ENCODE peak calls at places on chromosomes 13 and 19, in eight cellular contexts. D, Z, U, C, K, S, J and A are unnamed samples.

GRCh38 chr13:20709782-20710181 is 6.3 kb downstream of the IL17D start:
- DNase-seq in D (no peak), Z (no peak), K (no peak), J (no peak), C (no peak), S (no peak), U (no peak), A (no peak)

GRCh38 chr13:27288397-27288796 is 17.8 kb downstream of the RASL11A start:
- DNase-seq in Z (no peak), K (no peak), C (no peak), D (no peak), J (no peak), U (no peak), S (no peak), A (no peak)

GRCh38 chr19:39097299-39097698 is 13.1 kb downstream of the ACP7 start:
- DNase-seq in C (no peak), K (no peak), Z (no peak), J (no peak), D (no peak), S (no peak), U (no peak), A (no peak)

GRCh38 chr13:32023096-32023495 is 8.5 kb upstream of the FRY start:
- DNase-seq in K (no peak), S (no peak), J (no peak), U (no peak), C (no peak), D (no peak), Z (no peak), A (no peak)

GRCh38 chr19:34555447-34555846 is 73.9 kb downstream of the WTIP start:
- DNase-seq in K (no peak), U (peak; percentile 3), S (no peak), C (no peak), Z (no peak), D (no peak), J (peak; percentile 33), A (peak; percentile 43)

GRCh38 chr13:51804295-51805172 is 571 bp upstream of the DHRS12 start:
- DNase-seq in Z (no peak), U (no peak), C (no peak), D (no peak), S (no peak), J (no peak), K (peak; percentile 45), A (no peak)

GRCh38 chr19:12939292-12939606 is 840 bp downstream of the CALR start:
- DNase-seq in K (no peak), C (peak; percentile 66), S (no peak), D (no peak), Z (no peak), U (peak; percentile 65), J (peak; percentile 31), A (no peak)

GRCh38 chr19:48325265-48325910 is at the start of gene EMP3:
- DNase-seq in U (peak; percentile 94), Z (peak; percentile 81), C (peak; percentile 92), K (peak; percentile 77), J (peak; percentile 86), D (peak; percentile 75), S (peak; percentile 93), A (peak; percentile 53)

GRCh38 chr13:72545030-72545719 is 182.3 kb downstream of the MZT1 start:
- DNase-seq in K (no peak), U (no peak), J (no peak), Z (no peak), D (no peak), C (no peak), S (no peak), A (no peak)

GRCh38 chr19:10214784-10215183 is 16.3 kb downstream of the S1PR2 start:
- DNase-seq in D (no peak), K (no peak), S (no peak), C (peak; percentile 66), Z (no peak), U (peak; percentile 59), J (no peak), A (no peak)

GRCh38 chr19:11587302-11587972 is 9.8 kb upstream of the ZNF627 start:
- DNase-seq in D (peak; percentile 76), C (peak; percentile 60), J (peak; percentile 80), S (no peak), U (peak; percentile 44), K (peak; percentile 74), Z (peak; percentile 74), A (peak; percentile 76)

GRCh38 chr19:11594084-11594483 is 3.2 kb upstream of the ZNF627 start:
- DNase-seq in K (no peak), J (no peak), Z (no peak), D (no peak), C (no peak), S (no peak), U (no peak), A (no peak)

GRCh38 chr19:11587973-11588631 is 9.2 kb upstream of the ZNF627 start:
- DNase-seq in K (no peak), D (no peak), J (no peak), S (no peak), C (no peak), Z (no peak), U (no peak), A (peak; percentile 14)
- TF ChIP-seq CTCF in K (no peak), D (no peak), J (peak; percentile 2), S (no peak), C (no peak), Z (no peak), U (no peak), A (no peak)

GRCh38 chr13:85589021-85589420 is 210.2 kb downstream of the SLITRK6 start:
- DNase-seq in K (no peak), Z (no peak), D (no peak), J (no peak), C (no peak), S (no peak), U (no peak), A (no peak)

GRCh38 chr13:85590231-85590931 is 208.8 kb downstream of the SLITRK6 start:
- DNase-seq in J (no peak), C (no peak), S (no peak), U (no peak), Z (no peak), D (no peak), K (no peak), A (no peak)

GRCh38 chr13:85586422-85586831 is 212.8 kb downstream of the SLITRK6 start:
- DNase-seq in C (peak; percentile 85), Z (no peak), U (peak; percentile 66), D (no peak), K (no peak), J (no peak), S (no peak), A (no peak)

GRCh38 chr13:85588359-85588758 is 210.9 kb downstream of the SLITRK6 start:
- DNase-seq in D (no peak), K (no peak), U (no peak), C (no peak), Z (no peak), S (no peak), J (no peak), A (no peak)

DNA sequence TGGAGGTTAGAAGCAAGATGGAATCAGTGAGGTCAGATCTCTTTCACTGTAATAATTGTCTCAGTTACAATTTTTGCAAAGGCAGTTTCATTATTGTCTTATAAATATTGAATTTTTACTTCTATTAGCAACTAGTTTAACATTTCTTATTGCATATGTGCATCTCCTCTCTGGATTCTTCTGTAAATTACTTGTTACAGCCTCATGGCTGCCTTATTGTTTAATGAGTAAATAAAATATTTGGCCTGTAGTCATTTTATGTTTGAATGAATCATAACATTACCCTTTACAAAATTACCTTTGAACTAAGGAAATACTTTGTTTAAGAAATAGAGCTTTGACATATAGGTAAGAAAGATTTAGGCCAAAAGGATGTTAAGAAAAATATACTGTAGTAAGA is 212.4 kb downstream of the SLITRK6 start:
- DNase-seq in Z (no peak), K (no peak), C (no peak), D (no peak), U (no peak), J (no peak), S (no peak), A (no peak)
- TF ChIP-seq CTCF in Z (no peak), K (no peak), C (no peak), D (no peak), U (no peak), J (no peak), S (no peak), A (no peak)

GRCh38 chr19:44517146-44517545 is 12.3 kb downstream of the CEACAM20 start:
- DNase-seq in K (no peak), D (no peak), C (peak; percentile 13), J (no peak), U (no peak), S (no peak), Z (no peak), A (no peak)

GRCh38 chr19:44515031-44515430 is 14.4 kb downstream of the CEACAM20 start:
- DNase-seq in C (no peak), Z (no peak), K (no peak), S (no peak), D (no peak), J (no peak), U (no peak), A (no peak)

GRCh38 chr19:44515907-44516306 is 13.6 kb downstream of the CEACAM20 start:
- DNase-seq in D (no peak), U (no peak), Z (no peak), C (no peak), S (no peak), K (no peak), J (no peak), A (no peak)

GRCh38 chr19:44509478-44509877 is 9.2 kb upstream of the ZNF180 start:
- DNase-seq in S (no peak), D (no peak), K (no peak), Z (no peak), U (no peak), C (no peak), J (no peak), A (no peak)

GRCh38 chr19:44512326-44513298 is 12.3 kb upstream of the ZNF180 start:
- DNase-seq in Z (no peak), J (peak; percentile 69), D (no peak), K (no peak), S (no peak), C (peak; percentile 58), U (peak; percentile 42), A (peak; percentile 67)
- TF ChIP-seq CTCF in Z (peak; percentile 27), J (peak; percentile 77), D (no peak), K (peak; percentile 25), S (no peak), C (peak; percentile 59), U (peak; percentile 45), A (peak; percentile 74)

GRCh38 chr13:60386250-60386649 is 10.8 kb upstream of the TDRD3 start:
- DNase-seq in K (no peak), S (no peak), Z (no peak), C (no peak), D (no peak), U (no peak), J (no peak), A (no peak)
- TF ChIP-seq CTCF in K (no peak), S (no peak), Z (no peak), C (no peak), D (no peak), U (no peak), J (no peak), A (no peak)